ENCODE peak calls at places on chromosomes 16 and 17, in ten cellular contexts. P, U, R, K, Q, H, D, G, S and J are unnamed samples.

GRCh38 chr17:62652251-62653001 is 25.0 kb downstream of the MRC2 start:
- DNase-seq in S (peak), U (no peak), D (no peak), P (no peak), Q (peak), K (peak), G (peak), R (peak), H (peak), J (no peak)

GRCh38 chr16:89863741-89864391 is 9.5 kb upstream of the TCF25 start:
- DNase-seq in Q (no peak), D (peak), U (peak), H (peak), K (no peak), R (no peak), G (peak), S (no peak), P (no peak), J (no peak)

GRCh38 chr17:20206591-20206990 is 197.4 kb downstream of the SPECC1 start:
- DNase-seq in K (no peak), Q (no peak), S (peak), G (no peak), D (no peak), P (no peak), H (peak), U (peak), R (no peak), J (no peak)

GRCh38 chr16:85208643-85209520 is 96.6 kb upstream of the CIBAR2 start:
- DNase-seq in R (no peak), K (no peak), H (no peak), Q (no peak), G (no peak), U (no peak), D (no peak), P (no peak), S (no peak), J (no peak)

GRCh38 chr16:72202014-72202413 is 30.1 kb upstream of the PMFBP1 start:
- DNase-seq in P (no peak), Q (no peak), D (no peak), G (no peak), U (peak), K (no peak), R (no peak), S (peak), H (no peak), J (no peak)

GRCh38 chr17:21573961-21574610 is 118.2 kb upstream of the KCNJ18 start:
- DNase-seq in H (peak), D (peak), R (no peak), K (peak), U (no peak), S (no peak), G (no peak), P (no peak), Q (no peak), J (no peak)

GRCh38 chr16:72905581-72905980 is 142.3 kb downstream of the ZFHX3 start:
- DNase-seq in R (no peak), G (no peak), Q (no peak), S (peak), U (peak), H (no peak), P (no peak), D (no peak), K (no peak), J (no peak)

GRCh38 chr17:70829876-70830275 is 660.5 kb downstream of the KCNJ2 start:
- DNase-seq in S (peak), P (no peak), U (no peak), K (no peak), D (no peak), H (no peak), R (no peak), Q (no peak), G (no peak), J (no peak)

GRCh38 chr17:37848690-37849616 is 75.3 kb upstream of the TBC1D3K start:
- DNase-seq in S (peak), G (peak), Q (no peak), H (peak), K (peak), P (peak), R (peak), U (peak), D (no peak), J (no peak)

GRCh38 chr17:30594223-30594952 is 117.2 kb downstream of the GOSR1 start:
- DNase-seq in Q (no peak), S (no peak), K (no peak), R (no peak), G (no peak), P (no peak), D (no peak), U (no peak), H (no peak), J (no peak)

GRCh38 chr16:79415983-79416641 is 184.4 kb downstream of the MAF start:
- DNase-seq in D (no peak), G (no peak), Q (no peak), U (no peak), R (no peak), K (no peak), H (no peak), P (no peak), S (no peak), J (no peak)

GRCh38 chr17:34930283-34930682 is 31.0 kb downstream of the CCT6B start:
- DNase-seq in K (no peak), P (no peak), R (no peak), S (no peak), U (no peak), H (no peak), Q (no peak), D (no peak), G (no peak), J (no peak)

GRCh38 chr17:76419576-76420245 is 33.2 kb downstream of the UBE2O start:
- DNase-seq in H (no peak), R (no peak), D (no peak), S (no peak), P (no peak), G (no peak), K (no peak), U (no peak), Q (no peak), J (no peak)

GRCh38 chr17:49497147-49498036 is 2.3 kb downstream of the NGFR start:
- DNase-seq in P (no peak), D (no peak), R (peak), H (peak), U (peak), S (peak), Q (peak), G (no peak), K (peak), J (no peak)

GRCh38 chr16:63596716-63597115 is 1525.1 kb downstream of the CDH11 start:
- DNase-seq in Q (no peak), G (no peak), H (no peak), D (no peak), P (no peak), R (no peak), U (no peak), K (no peak), S (no peak), J (no peak)

GRCh38 chr17:19019041-19019941 is 14.7 kb upstream of the FAM83G start:
- DNase-seq in K (peak), R (no peak), H (no peak), D (no peak), U (no peak), P (no peak), Q (no peak), S (no peak), G (peak), J (no peak)

GRCh38 chr17:9072626-9073339 is 51.5 kb downstream of the NTN1 start:
- DNase-seq in G (no peak), K (no peak), S (no peak), H (no peak), Q (peak), R (no peak), U (no peak), P (no peak), D (no peak), J (no peak)

GRCh38 chr16:85204242-85205010 is 92.2 kb upstream of the CIBAR2 start:
- DNase-seq in D (no peak), G (no peak), U (peak), P (no peak), H (peak), S (no peak), R (no peak), Q (no peak), K (no peak), J (no peak)

GRCh38 chr17:78923660-78924453 is 1.3 kb downstream of the TIMP2 start:
- DNase-seq in P (peak), K (no peak), R (peak), D (peak), U (peak), H (no peak), G (peak), Q (no peak), S (peak), J (no peak)

GRCh38 chr17:50696365-50696879 is 11.3 kb downstream of the ANKRD40 start:
- DNase-seq in Q (no peak), P (no peak), D (no peak), K (no peak), G (no peak), S (no peak), U (no peak), H (no peak), R (no peak), J (no peak)

GRCh38 chr17:8138672-8139371 is 13.4 kb downstream of the PER1 start:
- DNase-seq in P (peak), K (peak), D (peak), S (peak), H (peak), Q (peak), R (peak), U (peak), G (peak), J (no peak)

GRCh38 chr17:37568350-37569053 is 40.7 kb downstream of the SYNRG start:
- DNase-seq in P (no peak), G (no peak), K (no peak), H (peak), R (no peak), D (no peak), S (no peak), U (no peak), Q (no peak), J (no peak)

GRCh38 chr17:752620-753219 is 656 bp upstream of the GEMIN4 start:
- DNase-seq in P (no peak), S (no peak), G (no peak), K (peak), Q (peak), H (peak), R (peak), D (no peak), U (no peak), J (no peak)

GRCh38 chr17:76690596-76691280 is 20.0 kb downstream of the MXRA7 start:
- DNase-seq in S (no peak), H (no peak), G (no peak), P (no peak), D (no peak), K (no peak), U (no peak), Q (no peak), R (no peak), J (no peak)

GRCh38 chr17:74547736-74548135 is 1.8 kb upstream of the CD300C start:
- DNase-seq in P (no peak), H (no peak), Q (no peak), R (no peak), K (no peak), U (no peak), G (no peak), S (peak), D (no peak), J (no peak)

GRCh38 chr16:56743840-56744239 is 13.9 kb downstream of the NUP93 start:
- DNase-seq in U (no peak), H (peak), S (no peak), Q (no peak), K (no peak), D (no peak), G (no peak), P (no peak), R (no peak), J (no peak)

GRCh38 chr17:61412860-61413653 is 13.4 kb downstream of the TBX2 start:
- DNase-seq in Q (peak), D (no peak), U (no peak), H (no peak), K (no peak), G (no peak), S (no peak), R (peak), P (no peak), J (no peak)

GRCh38 chr17:45117848-45118646 is 14.3 kb downstream of the PLCD3 start:
- DNase-seq in K (no peak), D (no peak), H (no peak), P (no peak), Q (peak), S (no peak), G (no peak), U (no peak), R (no peak), J (no peak)

GRCh38 chr17:70808596-70808995 is 639.3 kb downstream of the KCNJ2 start:
- DNase-seq in R (peak), U (peak), K (peak), G (no peak), D (no peak), S (peak), P (peak), Q (no peak), H (no peak), J (no peak)

GRCh38 chr17:79031996-79032875 is 8.3 kb downstream of the C1QTNF1 start:
- DNase-seq in K (no peak), D (no peak), U (no peak), R (no peak), G (no peak), P (no peak), S (no peak), Q (peak), H (no peak), J (no peak)

GRCh38 chr16:17773698-17774101 is 302.9 kb upstream of the XYLT1 start:
- DNase-seq in H (no peak), R (no peak), D (no peak), S (no peak), G (no peak), K (peak), Q (no peak), P (no peak), U (no peak), J (no peak)

GRCh38 chr17:9023389-9024210 is 2.3 kb downstream of the NTN1 start:
- DNase-seq in K (no peak), R (no peak), S (no peak), Q (peak), G (no peak), H (no peak), D (no peak), P (no peak), U (no peak), J (no peak)

GRCh38 chr16:75087040-75087979 is 29.3 kb downstream of the LDHD start:
- DNase-seq in R (peak), S (no peak), H (peak), G (no peak), K (no peak), U (no peak), D (no peak), P (no peak), Q (no peak), J (no peak)

GRCh38 chr16:1330260-1330914 is 3.1 kb upstream of the BAIAP3 start:
- DNase-seq in S (peak), G (no peak), R (no peak), D (no peak), Q (no peak), H (no peak), U (no peak), P (no peak), K (no peak), J (no peak)

GRCh38 chr17:57697891-57698708 is 47.0 kb downstream of the CCDC182 start:
- DNase-seq in G (no peak), P (no peak), S (no peak), U (no peak), H (no peak), D (no peak), R (no peak), Q (no peak), K (no peak), J (no peak)

GRCh38 chr17:29162082-29162908 is 17.9 kb downstream of the MYO18A start:
- DNase-seq in P (no peak), H (no peak), U (no peak), G (no peak), K (no peak), R (no peak), S (no peak), D (no peak), Q (no peak), J (no peak)

GRCh38 chr16:75204410-75204758 is 2.6 kb downstream of the CTRB2 start:
- DNase-seq in H (no peak), K (no peak), D (no peak), G (no peak), Q (no peak), P (no peak), S (no peak), U (no peak), R (no peak), J (no peak)

GRCh38 chr16:65453646-65454045 is 331.8 kb upstream of the CDH11 start:
- DNase-seq in G (no peak), U (no peak), H (no peak), R (no peak), S (no peak), K (peak), D (no peak), P (no peak), Q (no peak), J (peak)

GRCh38 chr17:50079334-50080095 is 15.6 kb upstream of the PDK2 start:
- DNase-seq in K (peak), P (peak), S (peak), Q (no peak), G (no peak), H (no peak), R (no peak), U (no peak), D (no peak), J (no peak)

GRCh38 chr16:54284319-54284930 is 2.2 kb downstream of the IRX3 start:
- DNase-seq in P (no peak), S (no peak), U (peak), G (no peak), H (no peak), R (peak), Q (peak), D (no peak), K (no peak), J (no peak)

GRCh38 chr16:54284931-54285413 is 1.6 kb downstream of the IRX3 start:
- DNase-seq in G (no peak), H (no peak), S (no peak), D (no peak), U (no peak), P (no peak), R (no peak), K (peak), Q (no peak), J (no peak)

GRCh38 chr16:54286330-54287017 is at the start of gene IRX3:
- DNase-seq in U (peak), H (peak), Q (peak), P (peak), D (no peak), G (no peak), R (peak), S (peak), K (peak), J (no peak)

GRCh38 chr16:54286067-54286329 is 589 bp downstream of the IRX3 start:
- DNase-seq in R (no peak), G (no peak), U (peak), P (no peak), H (no peak), Q (no peak), D (no peak), S (no peak), K (no peak), J (no peak)

DNA sequence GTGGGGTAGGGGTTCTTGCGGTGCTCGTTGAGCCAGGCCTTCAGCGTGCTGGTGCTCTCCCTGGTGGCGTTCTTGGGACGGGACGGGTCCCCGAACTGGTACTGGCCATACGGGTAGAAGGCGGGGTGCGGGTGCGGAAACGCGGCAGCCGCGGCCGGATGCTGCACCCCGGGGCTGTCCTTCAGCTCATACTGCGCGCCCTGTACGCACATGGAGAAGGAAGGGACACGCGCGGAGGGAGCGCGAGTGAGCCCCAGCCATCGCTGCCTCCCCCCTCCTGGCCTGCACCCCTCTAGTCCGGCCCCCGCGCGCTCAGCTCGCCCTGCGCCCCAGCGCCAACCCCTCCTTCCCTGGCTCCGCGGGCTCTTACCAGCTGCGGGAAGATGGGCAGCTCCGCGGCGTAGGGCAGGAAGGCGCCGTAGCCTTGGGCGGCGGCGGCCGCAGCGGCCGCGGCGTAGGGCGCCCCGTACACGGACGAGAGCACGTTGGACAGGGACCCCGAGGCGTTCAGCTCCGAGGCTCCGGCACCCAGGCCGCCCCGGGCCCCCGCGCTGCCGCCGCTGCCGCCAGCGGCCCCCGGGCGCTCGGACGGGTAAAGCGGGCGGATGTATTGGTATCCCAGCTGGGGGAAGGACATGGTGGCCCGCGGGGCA is 1.0 kb downstream of the IRX3 start:
- DNase-seq in Q (peak), P (no peak), S (no peak), D (no peak), H (peak), K (peak), R (no peak), G (no peak), U (peak), J (no peak)
- TF ChIP-seq CTCF in Q (no peak), P (no peak), S (no peak), D (no peak), H (no peak), K (peak), R (no peak), G (no peak), U (no peak), J (no peak)

GRCh38 chr16:8935989-8936388 is 27.7 kb downstream of the USP7 start:
- DNase-seq in G (peak), P (no peak), Q (no peak), S (no peak), D (no peak), K (no peak), H (no peak), R (no peak), U (no peak), J (no peak)
- TF ChIP-seq CTCF in G (peak), P (peak), Q (no peak), S (no peak), D (no peak), K (no peak), H (peak), R (no peak), U (no peak), J (peak)

DNA sequence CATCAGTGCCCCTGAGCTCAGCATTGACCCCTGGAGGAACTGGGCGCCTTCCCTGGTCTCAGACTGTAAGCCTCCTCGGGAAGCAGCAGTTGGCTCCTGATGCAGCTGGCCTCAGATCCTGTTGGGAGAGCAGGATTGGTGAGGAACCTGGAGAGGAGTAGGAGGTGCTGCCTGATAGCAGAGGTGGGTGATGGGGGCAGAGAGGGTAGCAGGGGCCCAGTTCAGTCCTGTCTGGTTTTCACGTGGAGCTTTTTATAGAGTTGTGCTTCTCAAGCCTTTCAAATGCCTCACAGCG is 23.8 kb upstream of the ZNF750 start:
- DNase-seq in R (no peak), D (no peak), U (no peak), S (no peak), G (no peak), P (no peak), H (no peak), Q (no peak), K (no peak), J (no peak)
- TF ChIP-seq CTCF in R (no peak), D (no peak), U (no peak), S (no peak), G (no peak), P (no peak), H (no peak), Q (no peak), K (no peak), J (no peak)

GRCh38 chr17:65941500-65941899 is 250.4 kb downstream of the CEP112 start:
- DNase-seq in G (no peak), S (peak), K (peak), H (no peak), P (no peak), D (no peak), R (no peak), Q (no peak), U (no peak), J (no peak)
- TF ChIP-seq CTCF in G (peak), S (peak), K (no peak), H (no peak), P (peak), D (no peak), R (no peak), Q (no peak), U (no peak), J (no peak)

DNA sequence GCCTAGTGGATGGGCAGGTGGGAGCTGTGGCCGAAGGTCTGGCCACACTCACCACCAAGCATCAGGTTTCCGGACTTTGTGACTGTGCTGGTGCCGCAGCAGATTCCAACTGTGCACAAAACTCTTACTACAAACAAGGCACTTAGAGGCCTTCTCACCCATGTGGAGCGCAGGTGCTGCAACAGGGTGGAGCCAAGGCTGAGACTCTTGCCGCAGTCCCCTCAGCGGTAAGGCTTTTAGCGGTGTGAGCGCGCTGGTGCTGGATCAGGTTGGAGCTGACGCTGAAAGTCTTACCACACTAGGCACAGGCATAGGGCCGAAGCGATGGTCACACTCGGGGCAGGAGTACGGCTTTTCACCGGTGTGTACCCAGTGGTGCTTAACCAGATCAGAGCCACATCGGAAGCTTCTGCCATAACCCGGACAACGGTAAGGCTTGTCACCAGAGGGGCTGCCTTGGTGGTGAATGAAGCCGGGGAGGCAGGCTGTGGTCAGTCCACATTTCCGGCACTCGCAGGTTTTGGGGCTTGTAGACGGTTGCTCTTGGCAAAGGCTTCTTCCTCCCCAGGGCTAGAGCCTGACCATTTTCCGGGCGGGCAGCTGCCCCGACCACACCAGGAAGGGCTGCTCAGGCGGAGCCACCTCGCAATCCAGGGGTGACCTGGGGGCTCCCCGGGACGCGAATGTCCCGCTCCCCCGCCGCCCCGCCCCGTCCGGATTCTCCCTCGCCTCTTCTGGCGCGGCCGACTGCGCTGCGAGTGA is 1.0 kb upstream of the ARMC5 start:
- DNase-seq in R (peak), G (peak), S (no peak), K (peak), Q (no peak), P (no peak), D (peak), U (peak), H (peak), J (no peak)
- TF ChIP-seq CTCF in R (peak), G (no peak), S (no peak), K (peak), Q (no peak), P (peak), D (no peak), U (no peak), H (peak), J (no peak)